ENCODE peak calls at places on chromosomes 11 and 22, in five cellular contexts. R is NCI-H345, V is NCI-H1092, O is stomach, U is neural crest cell. Q is an unnamed sample.

GRCh38 chr11:36109850-36110606 is 166.2 kb downstream of the LDLRAD3 start:
- DNase-seq in V (no peak), O (no peak), U (no peak), R (no peak), Q (no peak)

GRCh38 chr22:19723165-19723989 is at the start of gene GP1BB:
- DNase-seq in R (no peak), O (peak), U (no peak), V (no peak), Q (peak)

GRCh38 chr11:111101836-111102235 is 143.7 kb upstream of the POU2AF2 start:
- DNase-seq in V (no peak), O (no peak), R (no peak), U (no peak), Q (no peak)

GRCh38 chr11:65391007-65391406 is 4.6 kb downstream of the FRMD8 start:
- DNase-seq in R (no peak), U (peak), O (no peak), V (no peak), Q (no peak)

GRCh38 chr22:30822216-30823014 is 127.7 kb downstream of the OSBP2 start:
- DNase-seq in U (peak), R (no peak), O (no peak), V (peak), Q (no peak)

GRCh38 chr11:61973603-61974162 is 6.2 kb upstream of the FTH1 start:
- DNase-seq in V (no peak), U (no peak), O (no peak), R (no peak), Q (no peak)

GRCh38 chr11:80136991-80137390 is 696.2 kb upstream of the TENM4 start:
- DNase-seq in V (no peak), O (no peak), U (no peak), R (no peak), Q (no peak)

GRCh38 chr11:63845305-63845704 is 6.4 kb downstream of the MARK2 start:
- DNase-seq in R (no peak), O (no peak), V (no peak), U (no peak), Q (no peak)

GRCh38 chr22:47884775-47885174 is 1122.3 kb downstream of the TBC1D22A start:
- DNase-seq in U (no peak), R (no peak), O (no peak), V (no peak), Q (no peak)

GRCh38 chr11:9719949-9720646 is 56.2 kb downstream of the SWAP70 start:
- DNase-seq in O (no peak), V (no peak), U (no peak), R (no peak), Q (no peak)

GRCh38 chr22:21984793-21985192 is 2.2 kb upstream of the TOP3B start:
- DNase-seq in U (peak), R (no peak), V (no peak), O (no peak), Q (no peak)

GRCh38 chr22:23386245-23386631 is 193.9 kb downstream of the IGLL1 start:
- DNase-seq in U (no peak), R (no peak), O (no peak), V (no peak), Q (no peak)

GRCh38 chr11:117686711-117687110 is 110.3 kb downstream of the DSCAML1 start:
- DNase-seq in U (no peak), O (no peak), R (no peak), V (no peak), Q (no peak)

GRCh38 chr11:69276165-69276564 is 17.8 kb upstream of the MYEOV start:
- DNase-seq in R (no peak), V (no peak), O (no peak), U (no peak), Q (no peak)

GRCh38 chr11:133934599-133935550 is 21.9 kb downstream of the IGSF9B start:
- DNase-seq in U (peak), R (no peak), O (no peak), V (no peak), Q (peak)

GRCh38 chr11:44709966-44710365 is 16.8 kb upstream of the TSPAN18 start:
- DNase-seq in R (no peak), U (no peak), O (no peak), V (no peak), Q (no peak)

GRCh38 chr11:112174789-112175595 is at the start of gene BCO2:
- DNase-seq in V (peak), R (peak), U (peak), O (peak), Q (peak)

GRCh38 chr11:128324051-128324481 is 263.3 kb downstream of the ETS1 start:
- DNase-seq in O (no peak), U (no peak), R (no peak), V (no peak), Q (no peak)

GRCh38 chr11:126415128-126415527 is 59.6 kb downstream of the ST3GAL4 start:
- DNase-seq in U (no peak), V (no peak), O (peak), R (no peak), Q (peak)

GRCh38 chr11:18727499-18728236 is 1.7 kb upstream of the IGSF22 start:
- DNase-seq in R (peak), V (no peak), U (peak), O (no peak), Q (peak)

GRCh38 chr11:126341760-126342161 is 13.7 kb upstream of the ST3GAL4 start:
- DNase-seq in U (no peak), R (no peak), V (no peak), O (no peak), Q (no peak)

GRCh38 chr11:20522536-20522935 is 76.9 kb upstream of the SLC6A5 start:
- DNase-seq in V (no peak), U (no peak), O (no peak), R (no peak), Q (no peak)

GRCh38 chr22:41875531-41876242 is 39.2 kb downstream of the SHISA8 start:
- DNase-seq in O (no peak), V (no peak), R (no peak), U (no peak), Q (no peak)

GRCh38 chr11:123033895-123034294 is 28.0 kb downstream of the HSPA8 start:
- DNase-seq in O (no peak), R (no peak), U (no peak), V (no peak), Q (no peak)

GRCh38 chr22:50606126-50606525 is 5.5 kb downstream of the MAPK8IP2 start:
- DNase-seq in O (no peak), R (no peak), U (no peak), V (no peak), Q (no peak)

Q was measured in transverse colon.